ENCODE peak calls at places on chromosomes 1 and 21, in eight cellular contexts. J is SJSA1; R is cardiac muscle cell; L is left ventricle myocardium inferior; H is NT2/D1; E is CD4-positive, CD25-positive, alpha-beta regulatory T cell; V is lower lobe of right lung; U is A549. Z is an unnamed sample.

GRCh38 chr1:28282426-28283407 is 23.4 kb downstream of the SESN2 start:
- DNase-seq in E (peak; percentile 9), L (no peak), V (peak; percentile 54), U (no peak), J (no peak), H (no peak), R (no peak), Z (no peak)

GRCh38 chr1:110674337-110675059 is at the start of gene KCNA3:
- DNase-seq in H (peak; percentile 60), R (peak; percentile 9), U (no peak), V (peak; percentile 80), J (no peak), L (peak; percentile 19), E (peak; percentile 68), Z (peak; percentile 65)

GRCh38 chr1:23636009-23636408 is 55.6 kb upstream of the RPL11 start:
- DNase-seq in E (no peak), H (no peak), L (no peak), R (no peak), V (no peak), U (no peak), J (no peak), Z (no peak)

GRCh38 chr1:172670316-172670715 is 11.4 kb downstream of the FASLG start:
- DNase-seq in U (no peak), J (no peak), E (no peak), R (no peak), H (no peak), L (no peak), V (no peak), Z (no peak)

GRCh38 chr1:240582953-240583352 is 29.0 kb downstream of the GREM2 start:
- DNase-seq in R (no peak), H (no peak), V (no peak), U (no peak), J (no peak), E (no peak), L (no peak), Z (no peak)

GRCh38 chr1:93751391-93752250 is 70.0 kb upstream of the BCAR3 start:
- DNase-seq in E (no peak), J (no peak), U (no peak), V (no peak), H (no peak), R (no peak), L (peak; percentile 73), Z (no peak)

GRCh38 chr1:35663434-35663833 is 22.1 kb upstream of the PSMB2 start:
- DNase-seq in J (no peak), V (no peak), E (no peak), R (no peak), H (no peak), L (no peak), U (no peak), Z (no peak)

GRCh38 chr21:17925000-17925610 is 105.9 kb upstream of the C21orf91 start:
- DNase-seq in J (peak; percentile 31), V (no peak), R (peak; percentile 69), E (peak; percentile 69), L (no peak), U (peak; percentile 1), H (peak; percentile 74), Z (peak; percentile 17)

GRCh38 chr1:31764307-31765040 is at the start of gene ADGRB2:
- DNase-seq in L (no peak), R (no peak), J (peak; percentile 19), E (no peak), H (no peak), U (no peak), V (no peak), Z (no peak)

GRCh38 chr1:24126023-24126671 is 14.2 kb upstream of the MYOM3 start:
- DNase-seq in V (no peak), R (peak; percentile 18), U (no peak), J (no peak), L (no peak), E (no peak), H (no peak), Z (no peak)

GRCh38 chr1:231793893-231794292 is 167.3 kb downstream of the DISC1 start:
- DNase-seq in V (no peak), H (no peak), E (no peak), L (no peak), J (no peak), R (no peak), U (no peak), Z (no peak)

GRCh38 chr1:2864203-2864905 is 62.9 kb upstream of the TTC34 start:
- DNase-seq in J (no peak), U (no peak), H (no peak), E (no peak), R (no peak), L (no peak), V (no peak), Z (no peak)

GRCh38 chr1:112937070-112937469 is 18.9 kb downstream of the SLC16A1 start:
- DNase-seq in L (no peak), E (peak; percentile 39), V (no peak), H (no peak), J (no peak), R (peak; percentile 35), U (no peak), Z (no peak)

GRCh38 chr1:30087465-30087864 is 635.9 kb downstream of the MATN1 start:
- DNase-seq in V (no peak), U (peak; percentile 23), J (peak; percentile 8), H (peak; percentile 51), L (no peak), R (no peak), E (no peak), Z (no peak)

GRCh38 chr1:210558302-210558701 is 229.6 kb downstream of the HHAT start:
- DNase-seq in R (peak; percentile 46), L (peak; percentile 64), E (no peak), H (no peak), U (no peak), V (peak; percentile 47), J (no peak), Z (no peak)

GRCh38 chr1:26555550-26555981 is 26.0 kb downstream of the RPS6KA1 start:
- DNase-seq in L (no peak), V (no peak), R (peak; percentile 29), H (no peak), J (peak; percentile 92), E (no peak), U (no peak), Z (no peak)

GRCh38 chr1:97050501-97050900 is 328.9 kb downstream of the PTBP2 start:
- DNase-seq in L (no peak), R (peak; percentile 76), V (no peak), H (peak; percentile 5), J (peak; percentile 8), E (no peak), U (no peak), Z (no peak)

GRCh38 chr1:201050515-201051277 is 27.2 kb upstream of the KIF21B start:
- DNase-seq in U (no peak), H (no peak), R (peak; percentile 30), L (no peak), V (no peak), J (no peak), E (no peak), Z (no peak)

GRCh38 chr1:63322248-63322943 is at the start of gene FOXD3:
- DNase-seq in V (peak; percentile 74), E (peak; percentile 41), J (peak; percentile 22), R (peak; percentile 46), U (peak; percentile 41), H (peak; percentile 93), L (peak; percentile 52), Z (no peak)

GRCh38 chr1:168007691-168008090 is 70.8 kb upstream of the MPC2 start:
- DNase-seq in E (no peak), U (no peak), H (no peak), L (no peak), J (no peak), R (no peak), V (no peak), Z (no peak)

GRCh38 chr1:170134606-170135005 is 11.2 kb upstream of the NTMT2 start:
- DNase-seq in R (no peak), V (no peak), L (no peak), J (no peak), E (no peak), U (no peak), H (no peak), Z (no peak)

GRCh38 chr1:200883118-200883517 is 10.3 kb downstream of the GPR25 start:
- DNase-seq in V (no peak), J (no peak), E (no peak), R (no peak), L (no peak), H (no peak), U (no peak), Z (no peak)

DNA sequence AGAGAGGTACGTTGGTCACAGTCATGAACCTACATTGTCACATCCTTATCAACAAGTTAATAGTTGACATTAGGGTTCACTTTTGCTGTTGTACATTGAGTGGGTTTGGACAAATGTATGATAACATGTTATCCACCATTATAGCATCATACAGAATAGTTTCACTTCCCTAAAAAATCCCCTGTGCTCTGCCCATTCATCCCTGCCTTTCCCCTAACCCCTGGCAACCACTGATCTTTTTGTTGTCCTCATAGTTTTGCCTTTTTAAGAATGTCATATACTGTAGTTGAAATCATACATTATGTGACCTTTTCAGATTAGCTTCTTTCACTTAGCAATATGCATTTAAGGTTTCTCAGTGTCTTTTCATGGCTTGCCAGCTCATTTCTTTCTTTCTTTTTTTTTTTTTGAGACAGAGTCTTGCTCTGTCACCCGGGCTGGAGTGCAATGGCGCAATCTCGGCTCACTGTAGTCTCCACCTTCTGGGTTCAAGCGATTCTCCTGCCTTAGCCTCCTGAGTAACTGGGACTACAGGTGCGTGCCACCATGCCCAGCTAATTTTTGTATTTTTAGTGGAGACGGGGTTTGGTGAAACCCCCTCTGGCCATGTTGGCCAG is 50.6 kb downstream of the UCK2 start:
- DNase-seq in V (no peak), L (no peak), H (no peak), U (no peak), J (no peak), E (no peak), R (no peak), Z (no peak)
- H3K9me3 ChIP-seq in V (no peaks in the 10 kb centered on the region), L (peaks cover 8% of the 10 kb centered on the region), H (peaks cover 44% of the 10 kb centered on the region), U (peaks cover 24% of the 10 kb centered on the region), J (no peaks in the 10 kb centered on the region), E (no peaks in the 10 kb centered on the region), R (no peaks in the 10 kb centered on the region), Z (no peaks in the 10 kb centered on the region)

DNA sequence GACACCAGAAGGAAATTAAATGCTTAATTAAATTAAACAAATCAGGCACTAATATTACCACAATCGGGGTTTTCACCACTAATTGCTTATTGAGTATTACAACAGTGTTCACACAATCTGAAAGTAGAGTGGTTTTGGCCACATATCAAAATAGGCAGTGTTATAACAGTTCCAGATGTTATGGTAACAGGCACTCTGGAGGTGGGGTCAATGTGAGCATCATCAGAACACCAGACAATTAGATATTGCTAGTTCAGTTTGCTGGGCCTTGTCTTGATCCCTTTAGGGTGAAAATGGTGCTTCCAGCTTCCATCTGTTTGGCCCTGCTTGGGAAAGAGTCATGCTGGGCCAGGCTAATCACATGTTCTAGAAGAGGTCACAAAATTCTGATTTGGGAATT is 14.5 kb upstream of the DDAH1 start:
- DNase-seq in H (no peak), E (no peak), J (no peak), R (no peak), U (no peak), V (no peak), L (no peak), Z (no peak)
- H3K9me3 ChIP-seq in H (no peaks in the 10 kb centered on the region), E (no peaks in the 10 kb centered on the region), J (no peaks in the 10 kb centered on the region), R (no peaks in the 10 kb centered on the region), U (no peaks in the 10 kb centered on the region), V (no peaks in the 10 kb centered on the region), L (no peaks in the 10 kb centered on the region), Z (no peaks in the 10 kb centered on the region)

GRCh38 chr1:227323956-227324267 is 5.6 kb upstream of the CDC42BPA start:
- DNase-seq in E (no peak), H (no peak), J (no peak), V (no peak), L (no peak), R (no peak), U (no peak), Z (no peak)
- H3K9me3 ChIP-seq in E (no peaks in the 10 kb centered on the region), H (no peaks in the 10 kb centered on the region), J (no peaks in the 10 kb centered on the region), V (no peaks in the 10 kb centered on the region), L (peaks cover 4% of the 10 kb centered on the region), R (no peaks in the 10 kb centered on the region), U (peaks cover 4% of the 10 kb centered on the region), Z (peaks cover 6% of the 10 kb centered on the region)

GRCh38 chr1:8733463-8733862 is 84.0 kb downstream of the RERE start:
- DNase-seq in R (no peak), U (no peak), H (no peak), J (no peak), L (no peak), V (no peak), E (no peak), Z (no peak)
- H3K9me3 ChIP-seq in R (no peaks in the 10 kb centered on the region), U (peaks cover 7% of the 10 kb centered on the region), H (peaks cover 26% of the 10 kb centered on the region), J (peaks cover 7% of the 10 kb centered on the region), L (peaks cover 16% of the 10 kb centered on the region), V (peaks cover 9% of the 10 kb centered on the region), E (peaks cover 3% of the 10 kb centered on the region), Z (no peaks in the 10 kb centered on the region)